ENCODE peak calls at places on chromosome 21, in ten cellular contexts. R is stimulated activated CD4-positive, alpha-beta T cell treated with anti-CD3 and anti-CD28 coated beads, Interleukin-1b, Interleukin-23, amount 100 ng/mL, for 24 hours; B is ecto neural progenitor cell; N is CD4-positive, CD25-positive, alpha-beta regulatory T cell; O is iPS DF 19.7; W is neural crest cell; U is breast epithelium; E is effector CD8-positive, alpha-beta T cell; J is activated T-cell treated with anti-CD3 and anti-CD28 coated beads, Interleukin-2, amount 50 U/mL, for 72 hours; D is left cardiac atrium. F is an unnamed sample.
A peak's percentile ranks its signal among the peaks of the same experiment; 100 is the strongest.

GRCh38 chr21:45386336-45386727 is 18.6 kb upstream of the COL18A1 start:
- DNase-seq in R (no peak), B (no peak), N (no peak), O (no peak), W (no peak), U (no peak), E (no peak), J (no peak), D (peak; percentile 14), F (no peak)

GRCh38 chr21:34958040-34958439 is 91.1 kb downstream of the RUNX1 start:
- DNase-seq in R (no peak), B (no peak), N (no peak), O (no peak), W (no peak), U (no peak), E (no peak), J (no peak), D (no peak), F (no peak)

GRCh38 chr21:46509760-46510159 is 51.1 kb downstream of the DIP2A start:
- DNase-seq in R (no peak), B (no peak), N (no peak), O (no peak), W (no peak), U (no peak), E (no peak), J (no peak), D (no peak), F (no peak)

GRCh38 chr21:42830456-42831455 is 48.6 kb downstream of the WDR4 start:
- DNase-seq in R (no peak), B (no peak), N (no peak), O (no peak), W (no peak), U (no peak), E (no peak), J (peak; percentile 14), D (no peak), F (no peak)

GRCh38 chr21:18803624-18804023 is 400.0 kb upstream of the TMPRSS15 start:
- DNase-seq in R (no peak), B (no peak), N (no peak), O (no peak), W (no peak), U (no peak), E (no peak), J (no peak), D (no peak), F (no peak)

GRCh38 chr21:24023402-24023801 is 1583.9 kb downstream of the MRPL39 start:
- DNase-seq in R (no peak), B (no peak), N (no peak), O (no peak), W (no peak), U (no peak), E (no peak), J (no peak), D (no peak), F (no peak)

GRCh38 chr21:35390013-35390776 is 341.1 kb upstream of the RUNX1 start:
- DNase-seq in R (no peak), B (no peak), N (no peak), O (no peak), W (no peak), U (no peak), E (no peak), J (no peak), D (no peak), F (no peak)

GRCh38 chr21:37580690-37581089 is 214.1 kb downstream of the DYRK1A start:
- DNase-seq in R (no peak), B (no peak), N (no peak), O (no peak), W (no peak), U (no peak), E (no peak), J (no peak), D (no peak), F (no peak)

GRCh38 chr21:36730291-36731281 is 31.7 kb downstream of the SIM2 start:
- DNase-seq in R (no peak), B (no peak), N (no peak), O (no peak), W (no peak), U (no peak), E (no peak), J (no peak), D (no peak), F (no peak)

GRCh38 chr21:27688773-27689172 is 721.9 kb upstream of the ADAMTS5 start:
- DNase-seq in R (no peak), B (no peak), N (no peak), O (no peak), W (no peak), U (no peak), E (no peak), J (no peak), D (no peak), F (no peak)

GRCh38 chr21:42379425-42380215 is 13.3 kb upstream of the TFF1 start:
- DNase-seq in R (no peak), B (no peak), N (no peak), O (no peak), W (no peak), U (peak; percentile 7), E (no peak), J (no peak), D (no peak), F (peak; percentile 16)

GRCh38 chr21:15826908-15827601 is 97.3 kb downstream of the USP25 start:
- DNase-seq in R (no peak), B (no peak), N (no peak), O (no peak), W (no peak), U (no peak), E (no peak), J (no peak), D (no peak), F (no peak)

GRCh38 chr21:14585122-14585521 is 39.0 kb upstream of the SAMSN1 start:
- DNase-seq in R (no peak), B (no peak), N (no peak), O (no peak), W (no peak), U (no peak), E (no peak), J (no peak), D (no peak), F (no peak)

F was measured in naive B cell.